ENCODE peak calls at places on chromosomes 12 and 14, in ten cellular contexts. E, P, A, N, Q, K, M, S, U and Z are unnamed samples.

GRCh38 chr14:87992720-87993484 is at the start of gene GALC:
- DNase-seq in S (peak; percentile 89), U (peak; percentile 90), E (peak; percentile 98), K (peak; percentile 95), A (peak; percentile 95), N (peak; percentile 89), M (peak; percentile 97), Q (peak; percentile 94), P (peak; percentile 86), Z (peak; percentile 94)

GRCh38 chr12:4767181-4767580 is 47.0 kb downstream of the GALNT8 start:
- DNase-seq in U (no peak), M (no peak), Q (no peak), A (no peak), N (no peak), S (no peak), E (no peak), K (no peak), P (no peak), Z (no peak)

GRCh38 chr12:120538281-120539156 is 4.4 kb downstream of the RNF10 start:
- DNase-seq in E (no peak), U (peak; percentile 36), S (peak; percentile 53), A (peak; percentile 71), K (peak; percentile 80), P (peak; percentile 33), M (peak; percentile 60), N (peak; percentile 93), Q (peak; percentile 84), Z (peak; percentile 64)

GRCh38 chr14:32259368-32260013 is 56.4 kb upstream of the RNU6-8 start:
- DNase-seq in U (peak; percentile 41), N (no peak), A (no peak), S (peak; percentile 63), M (no peak), P (no peak), E (no peak), K (no peak), Q (peak; percentile 82), Z (no peak)

GRCh38 chr12:15956413-15957185 is 45.5 kb downstream of the DERA start:
- DNase-seq in K (no peak), P (no peak), A (no peak), S (no peak), Q (peak; percentile 60), U (no peak), E (no peak), M (no peak), N (no peak), Z (no peak)

GRCh38 chr12:26434299-26434915 is 239.0 kb downstream of the SSPN start:
- DNase-seq in E (no peak), Q (peak; percentile 46), S (peak; percentile 68), A (peak; percentile 72), K (peak; percentile 29), N (no peak), M (no peak), P (no peak), U (peak; percentile 77), Z (no peak)

GRCh38 chr14:60753264-60754126 is 18.9 kb downstream of the MNAT1 start:
- DNase-seq in P (no peak), S (peak; percentile 40), U (no peak), A (no peak), E (no peak), K (no peak), N (no peak), Q (peak; percentile 58), M (no peak), Z (no peak)

GRCh38 chr12:66898700-66899469 is 220.0 kb upstream of the GRIP1 start:
- DNase-seq in E (no peak), Q (no peak), A (no peak), K (no peak), P (no peak), U (no peak), N (no peak), S (no peak), M (no peak), Z (no peak)

GRCh38 chr14:89180546-89180945 is 236.5 kb downstream of the FOXN3 start:
- DNase-seq in M (no peak), A (no peak), K (no peak), N (no peak), P (no peak), S (no peak), E (no peak), U (no peak), Q (no peak), Z (no peak)

GRCh38 chr14:89182326-89182725 is 234.7 kb downstream of the FOXN3 start:
- DNase-seq in U (no peak), S (no peak), M (no peak), E (no peak), Q (no peak), K (no peak), P (no peak), N (no peak), A (no peak), Z (no peak)

GRCh38 chr14:89178376-89178775 is 238.7 kb downstream of the FOXN3 start:
- DNase-seq in N (no peak), Q (no peak), U (no peak), E (no peak), M (no peak), K (no peak), S (no peak), A (no peak), P (no peak), Z (no peak)

GRCh38 chr14:89178802-89179201 is 238.2 kb downstream of the FOXN3 start:
- DNase-seq in Q (peak; percentile 66), E (no peak), U (no peak), P (no peak), A (peak; percentile 9), N (no peak), M (no peak), K (no peak), S (peak; percentile 68), Z (no peak)

DNA sequence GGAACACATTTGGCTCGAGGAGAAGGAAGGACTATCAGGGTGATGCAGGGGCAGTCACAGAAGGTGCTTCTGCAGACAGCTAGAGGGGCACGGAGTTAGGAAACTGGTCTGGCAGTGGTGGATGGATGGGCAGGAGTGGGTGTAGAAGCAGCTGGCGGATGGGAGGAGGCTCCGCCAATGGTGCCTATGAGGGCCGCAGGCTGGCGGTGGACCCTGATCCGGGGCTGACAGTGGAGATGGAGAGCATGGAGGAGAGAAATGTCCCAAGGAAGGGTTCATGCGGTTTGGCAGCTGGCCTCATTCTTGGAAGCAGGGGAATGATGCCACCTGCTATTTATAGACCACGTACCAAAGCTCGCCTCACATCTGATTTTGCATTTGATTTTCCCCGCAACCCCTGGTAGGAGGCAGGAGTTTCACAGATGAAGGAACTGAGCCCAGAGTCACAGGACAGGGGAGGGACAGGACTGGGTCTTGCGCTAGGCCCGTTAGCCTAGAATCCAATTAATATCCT is 237.1 kb downstream of the FOXN3 start:
- DNase-seq in M (no peak), U (no peak), S (no peak), E (no peak), K (no peak), A (no peak), N (peak; percentile 63), P (no peak), Q (no peak), Z (no peak)
- H3K27ac ChIP-seq in M (no peak overlapping the region), U (no peak overlapping the region), S (no peak overlapping the region), E (no peak overlapping the region), K (no peak overlapping the region), A (peak overlapping the region; percentile 86), N (peak overlapping the region; percentile 56), P (peak overlapping the region; percentile 76), Q (no peak overlapping the region), Z (no peak overlapping the region)

GRCh38 chr14:51336304-51336703 is 96.3 kb downstream of the TMX1 start:
- DNase-seq in A (no peak), S (no peak), Q (no peak), M (no peak), E (no peak), P (no peak), K (no peak), U (no peak), N (no peak), Z (no peak)

GRCh38 chr14:51337520-51337919 is 97.5 kb downstream of the TMX1 start:
- DNase-seq in U (no peak), P (no peak), A (no peak), S (no peak), E (no peak), Q (no peak), N (no peak), M (no peak), K (no peak), Z (no peak)

GRCh38 chr14:51333299-51333698 is 93.3 kb downstream of the TMX1 start:
- DNase-seq in E (no peak), S (no peak), P (no peak), Q (no peak), M (no peak), U (no peak), N (no peak), A (no peak), K (no peak), Z (no peak)

GRCh38 chr14:51333901-51334432 is 93.9 kb downstream of the TMX1 start:
- DNase-seq in E (no peak), K (no peak), U (no peak), M (no peak), N (no peak), S (peak; percentile 64), Q (peak; percentile 67), P (no peak), A (no peak), Z (no peak)

DNA sequence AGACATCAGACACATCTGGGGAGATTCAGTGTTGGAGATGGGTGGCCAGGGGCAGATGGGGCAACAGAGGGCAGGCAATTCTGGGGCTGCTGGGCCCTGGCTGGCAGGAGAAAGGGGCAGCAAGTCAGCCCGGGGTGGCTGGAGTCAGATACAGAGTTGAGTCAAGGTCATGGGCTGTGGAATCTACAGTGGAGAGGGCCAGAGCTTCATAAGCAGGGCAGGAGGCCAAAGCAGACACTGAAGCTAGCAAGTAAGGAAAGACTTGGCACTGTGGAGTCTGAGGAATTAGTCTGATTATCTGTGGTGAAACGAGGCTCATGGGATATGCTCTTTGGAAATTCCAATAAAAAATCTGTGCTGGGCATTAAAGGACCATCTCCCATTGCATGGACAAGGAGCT is 95.5 kb downstream of the TMX1 start:
- DNase-seq in P (no peak), A (no peak), U (no peak), S (no peak), N (peak; percentile 58), K (peak; percentile 31), E (peak; percentile 63), M (no peak), Q (peak; percentile 62), Z (no peak)
- TF ChIP-seq CTCF in P (no peak), A (no peak), U (no peak), S (no peak), N (no peak), K (no peak), E (no peak), M (no peak), Q (no peak), Z (no peak)

GRCh38 chr12:65876898-65877721 is 52.8 kb downstream of the HMGA2 start:
- DNase-seq in P (no peak), U (no peak), K (no peak), N (no peak), Q (peak; percentile 77), S (no peak), E (no peak), M (no peak), A (peak; percentile 51), Z (peak; percentile 16)

GRCh38 chr12:65878540-65878939 is 54.3 kb downstream of the HMGA2 start:
- DNase-seq in K (no peak), S (no peak), A (no peak), P (no peak), N (no peak), U (peak; percentile 39), E (no peak), Q (peak; percentile 42), M (no peak), Z (no peak)

GRCh38 chr12:65879878-65880277 is 55.6 kb downstream of the HMGA2 start:
- DNase-seq in P (no peak), Q (peak; percentile 95), E (no peak), N (no peak), M (no peak), A (no peak), U (no peak), S (peak; percentile 88), K (no peak), Z (no peak)

GRCh38 chr12:65875635-65876034 is 51.4 kb downstream of the HMGA2 start:
- DNase-seq in K (no peak), U (no peak), A (peak; percentile 28), N (no peak), M (no peak), P (no peak), Q (peak; percentile 64), E (no peak), S (peak; percentile 69), Z (no peak)

GRCh38 chr12:65877836-65878235 is 53.6 kb downstream of the HMGA2 start:
- DNase-seq in A (no peak), E (no peak), N (no peak), P (no peak), M (no peak), K (no peak), S (no peak), U (no peak), Q (no peak), Z (no peak)
- H3K4me1 ChIP-seq in A (peaks cover 32% of the 10 kb centered on the region), E (peaks cover 20% of the 10 kb centered on the region), N (peaks cover 12% of the 10 kb centered on the region), P (peaks cover 12% of the 10 kb centered on the region), M (no peaks in the 10 kb centered on the region), K (peaks cover 3% of the 10 kb centered on the region), S (peaks cover 28% of the 10 kb centered on the region), U (no peaks in the 10 kb centered on the region), Q (peaks cover 28% of the 10 kb centered on the region), Z (no peaks in the 10 kb centered on the region)

DNA sequence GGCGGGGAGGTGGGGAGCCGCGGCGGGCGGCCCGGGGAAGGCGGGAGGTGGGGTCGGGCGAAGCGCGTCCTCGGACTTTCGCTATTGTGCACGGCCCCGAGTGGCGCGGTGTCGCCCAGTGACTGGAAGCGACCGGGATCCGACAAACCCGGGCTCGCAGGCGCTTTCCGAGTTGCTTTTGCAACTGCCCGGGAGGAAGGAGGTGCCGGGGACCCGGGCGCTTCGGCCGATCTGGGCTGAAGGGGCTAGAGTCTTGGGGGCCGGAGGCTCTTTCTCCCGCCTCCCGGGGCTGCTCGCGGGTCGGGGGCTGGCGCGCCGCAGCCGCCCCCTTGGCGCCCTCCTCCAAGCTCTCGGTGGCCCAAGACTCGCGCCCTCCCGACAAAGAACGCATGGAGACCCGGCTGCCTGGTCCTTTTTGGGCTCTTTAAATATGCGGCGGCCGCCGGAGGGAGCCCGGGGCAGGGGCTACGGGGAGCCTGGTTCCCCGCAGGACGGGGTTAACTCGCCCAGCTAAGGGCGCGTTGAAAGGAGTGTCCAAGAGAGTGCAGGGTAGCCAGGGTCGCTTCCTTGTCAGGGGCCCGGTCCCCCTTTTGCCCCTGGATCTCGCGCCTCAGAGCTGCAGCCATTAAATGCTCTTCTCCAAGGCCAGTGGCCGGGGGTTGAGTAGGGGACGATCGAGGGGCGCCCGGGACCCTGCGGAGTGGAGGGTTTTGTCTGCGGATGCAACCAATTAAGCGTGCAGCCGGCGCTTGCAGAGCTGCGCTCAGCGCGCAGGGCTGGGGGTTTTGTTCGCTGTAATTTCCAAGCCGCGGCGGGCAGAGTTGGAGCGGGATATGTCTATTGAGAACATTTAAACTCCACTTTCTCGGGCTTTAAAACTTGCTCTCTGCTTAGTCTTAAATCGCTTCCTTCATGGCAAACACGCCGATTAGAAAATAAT is 1.6 kb downstream of the HMGA2 start:
- DNase-seq in S (peak; percentile 41), M (peak; percentile 32), A (peak; percentile 80), U (peak; percentile 43), E (no peak), K (peak; percentile 40), N (no peak), Q (peak; percentile 63), P (no peak), Z (peak; percentile 27)
- H3K27ac ChIP-seq in S (peak overlapping the region; percentile 99), M (no peak overlapping the region), A (peak overlapping the region; percentile 76), U (peak overlapping the region; percentile 69), E (no peak overlapping the region), K (no peak overlapping the region), N (no peak overlapping the region), Q (peak overlapping the region; percentile 93), P (no peak overlapping the region), Z (peak overlapping the region; percentile 9)